ENCODE peak calls at places on chromosome 13, in four cellular contexts. X is activated CD4-positive, alpha-beta T cell treated with anti-CD3 and anti-CD28 coated beads for 48 hours; U is NCI-H2029 treated with DMSO at 0.1 percent for 48 hours; V is RKO. Q is an unnamed sample.

GRCh38 chr13:83190020-83190419 is 692.3 kb downstream of the SLITRK1 start:
- DNase-seq in X (no peak), U (no peak), V (no peak), Q (no peak)

GRCh38 chr13:44451109-44451508 is 77.5 kb downstream of the SERP2 start:
- DNase-seq in X (no peak), U (no peak), V (no peak), Q (no peak)

GRCh38 chr13:43991773-43992201 is 112.1 kb downstream of the LACC1 start:
- DNase-seq in X (no peak), U (no peak), V (no peak), Q (no peak)

GRCh38 chr13:30757026-30757425 is 21.7 kb downstream of the ALOX5AP start:
- DNase-seq in X (no peak), U (no peak), V (no peak), Q (no peak)

GRCh38 chr13:29849071-29849541 is 1.3 kb downstream of the UBL3 start:
- DNase-seq in X (peak), U (no peak), V (peak), Q (peak)

GRCh38 chr13:35356572-35356971 is 119.9 kb downstream of the MAB21L1 start:
- DNase-seq in X (no peak), U (no peak), V (no peak), Q (no peak)

GRCh38 chr13:93045836-93046235 is 180.8 kb upstream of the GPC6 start:
- DNase-seq in X (no peak), U (no peak), V (no peak), Q (no peak)

GRCh38 chr13:53200075-53200474 is 171.5 kb downstream of the OLFM4 start:
- DNase-seq in X (no peak), U (no peak), V (no peak), Q (no peak)

GRCh38 chr13:107266657-107267056 is 698.7 kb upstream of the ARGLU1 start:
- DNase-seq in X (no peak), U (peak), V (no peak), Q (no peak)

GRCh38 chr13:52061587-52061986 is 37.1 kb downstream of the UTP14C start:
- DNase-seq in X (no peak), U (no peak), V (no peak), Q (no peak)

GRCh38 chr13:95559100-95559499 is 6.6 kb downstream of the CLDN10 start:
- DNase-seq in X (no peak), U (no peak), V (no peak), Q (no peak)

GRCh38 chr13:113187263-113187669 is 21.2 kb downstream of the PCID2 start:
- DNase-seq in X (peak), U (no peak), V (peak), Q (peak)

GRCh38 chr13:72284791-72285190 is 417.8 kb upstream of the DACH1 start:
- DNase-seq in X (no peak), U (no peak), V (no peak), Q (no peak)

GRCh38 chr13:90890435-90890834 is 457.1 kb upstream of the MIR17HG start:
- DNase-seq in X (no peak), U (no peak), V (no peak), Q (no peak)

GRCh38 chr13:102729560-102730275 is 34.9 kb upstream of the METTL21C start:
- DNase-seq in X (no peak), U (no peak), V (peak), Q (no peak)

GRCh38 chr13:75333103-75333502 is 148.9 kb downstream of the TBC1D4 start:
- DNase-seq in X (no peak), U (no peak), V (no peak), Q (no peak)

GRCh38 chr13:32734511-32734910 is 148.3 kb downstream of the PDS5B start:
- DNase-seq in X (peak), U (no peak), V (peak), Q (peak)

GRCh38 chr13:107202371-107203023 is 634.6 kb upstream of the ARGLU1 start:
- DNase-seq in X (no peak), U (no peak), V (no peak), Q (no peak)

GRCh38 chr13:91491980-91492379 is 93.6 kb downstream of the GPC5 start:
- DNase-seq in X (no peak), U (no peak), V (no peak), Q (no peak)

GRCh38 chr13:113545931-113546516 is 38.5 kb upstream of the TFDP1 start:
- DNase-seq in X (no peak), U (no peak), V (no peak), Q (no peak)

GRCh38 chr13:20815469-20815868 is 41.7 kb upstream of the EEF1AKMT1 start:
- DNase-seq in X (no peak), U (no peak), V (no peak), Q (no peak)

GRCh38 chr13:67493835-67494234 is 263.7 kb upstream of the PCDH9 start:
- DNase-seq in X (no peak), U (no peak), V (no peak), Q (no peak)

GRCh38 chr13:106690779-106691178 is 122.8 kb upstream of the ARGLU1 start:
- DNase-seq in X (no peak), U (no peak), V (no peak), Q (no peak)

GRCh38 chr13:66996503-66996902 is 233.6 kb downstream of the PCDH9 start:
- DNase-seq in X (no peak), U (no peak), V (no peak), Q (no peak)

GRCh38 chr13:84479656-84480055 is 597.4 kb upstream of the SLITRK1 start:
- DNase-seq in X (no peak), U (no peak), V (peak), Q (no peak)

GRCh38 chr13:37701972-37702371 is 103.4 kb upstream of the POSTN start:
- DNase-seq in X (no peak), U (no peak), V (peak), Q (no peak)

GRCh38 chr13:51912091-51912490 is 50.3 kb downstream of the CCDC70 start:
- DNase-seq in X (no peak), U (peak), V (no peak), Q (no peak)

GRCh38 chr13:95153647-95154405 is 147.4 kb downstream of the ABCC4 start:
- DNase-seq in X (no peak), U (no peak), V (no peak), Q (no peak)

GRCh38 chr13:42722883-42723539 is 58.4 kb upstream of the FAM216B start:
- DNase-seq in X (no peak), U (no peak), V (no peak), Q (no peak)

GRCh38 chr13:61316647-61317046 is 99.0 kb downstream of the PCDH20 start:
- DNase-seq in X (no peak), U (no peak), V (no peak), Q (no peak)

GRCh38 chr13:40477623-40478608 is 188.5 kb downstream of the FOXO1 start:
- DNase-seq in X (no peak), U (no peak), V (no peak), Q (no peak)

GRCh38 chr13:22592515-22592914 is 588.3 kb upstream of the SGCG start:
- DNase-seq in X (no peak), U (no peak), V (peak), Q (no peak)

GRCh38 chr13:111415216-111415615 is 94.8 kb downstream of the TEX29 start:
- DNase-seq in X (no peak), U (no peak), V (no peak), Q (no peak)

GRCh38 chr13:109699628-109700071 is 86.7 kb downstream of the IRS2 start:
- DNase-seq in X (no peak), U (no peak), V (no peak), Q (no peak)

GRCh38 chr13:34156841-34157365 is 339.0 kb downstream of the RFC3 start:
- DNase-seq in X (peak), U (no peak), V (peak), Q (peak)

Q was measured in stimulated activated CD4-positive, alpha-beta T cell treated with anti-CD3 and anti-CD28 coated beads, Interleukin-1b, Interleukin-23, amount 100 ng/mL, for 48 hours.